ENCODE peak calls at places on chromosomes 4 and X, in six cellular contexts. M, W, U, Y, N and O are unnamed samples.

GRCh38 chr4:165761968-165762367 is 111.1 kb upstream of the TLL1 start:
- DNase-seq in M (no peak), Y (no peak), U (no peak), N (no peak), W (no peak), O (no peak)

GRCh38 chr4:66275381-66276060 is 605.2 kb upstream of the EPHA5 start:
- DNase-seq in M (no peak), W (no peak), U (no peak), N (no peak), Y (no peak), O (no peak)

GRCh38 chr4:2947926-2948325 is 15.3 kb downstream of the NOP14 start:
- DNase-seq in M (no peak), U (no peak), W (no peak), N (no peak), Y (no peak), O (no peak)

GRCh38 chr4:36308150-36308549 is 26.7 kb downstream of the DTHD1 start:
- DNase-seq in M (no peak), U (no peak), N (no peak), Y (no peak), W (no peak), O (no peak)

GRCh38 chr4:125979868-125980412 is 665.2 kb downstream of the FAT4 start:
- DNase-seq in Y (no peak), U (no peak), M (peak; percentile 6), N (no peak), W (no peak), O (no peak)

GRCh38 chr4:94457692-94458106 is 6.0 kb downstream of the PDLIM5 start:
- DNase-seq in M (no peak), Y (no peak), N (no peak), W (peak; percentile 43), U (no peak), O (no peak)

GRCh38 chr4:172997217-172997609 is 171.4 kb upstream of the GALNT7 start:
- DNase-seq in W (no peak), M (no peak), U (no peak), Y (no peak), N (no peak), O (no peak)

GRCh38 chr4:25439913-25440477 is 62.9 kb downstream of the ANAPC4 start:
- DNase-seq in Y (peak; percentile 58), U (peak; percentile 43), W (peak; percentile 92), M (peak; percentile 78), N (peak; percentile 64), O (peak; percentile 45)

GRCh38 chr4:184385705-184386141 is 88.6 kb downstream of the IRF2 start:
- DNase-seq in Y (no peak), W (peak; percentile 42), N (peak; percentile 19), U (peak; percentile 92), M (no peak), O (no peak)

GRCh38 chr4:121711263-121712000 is 14.7 kb upstream of the ANXA5 start:
- DNase-seq in N (peak; percentile 10), Y (peak; percentile 74), W (peak; percentile 93), U (peak; percentile 70), M (peak; percentile 91), O (peak; percentile 77)

GRCh38 chr4:178814908-178815307 is 1372.7 kb upstream of the AGA start:
- DNase-seq in W (no peak), Y (peak; percentile 43), N (no peak), M (no peak), U (no peak), O (no peak)

GRCh38 chr4:141913928-141914327 is 277.5 kb downstream of the IL15 start:
- DNase-seq in M (peak; percentile 26), U (no peak), N (no peak), Y (no peak), W (no peak), O (no peak)

GRCh38 chr4:118224239-118224829 is 128.5 kb downstream of the PRSS12 start:
- DNase-seq in N (peak; percentile 3), Y (peak; percentile 52), W (peak; percentile 84), M (peak; percentile 49), U (peak; percentile 43), O (peak; percentile 67)

GRCh38 chr4:48223633-48224295 is 45.9 kb downstream of the TEC start:
- DNase-seq in Y (peak; percentile 2), M (no peak), U (no peak), N (no peak), W (no peak), O (peak; percentile 39)

GRCh38 chr4:81913427-81913878 is 441.7 kb upstream of the RASGEF1B start:
- DNase-seq in N (peak; percentile 56), M (peak; percentile 80), W (peak; percentile 94), U (peak; percentile 48), Y (peak; percentile 54), O (peak; percentile 49)

DNA sequence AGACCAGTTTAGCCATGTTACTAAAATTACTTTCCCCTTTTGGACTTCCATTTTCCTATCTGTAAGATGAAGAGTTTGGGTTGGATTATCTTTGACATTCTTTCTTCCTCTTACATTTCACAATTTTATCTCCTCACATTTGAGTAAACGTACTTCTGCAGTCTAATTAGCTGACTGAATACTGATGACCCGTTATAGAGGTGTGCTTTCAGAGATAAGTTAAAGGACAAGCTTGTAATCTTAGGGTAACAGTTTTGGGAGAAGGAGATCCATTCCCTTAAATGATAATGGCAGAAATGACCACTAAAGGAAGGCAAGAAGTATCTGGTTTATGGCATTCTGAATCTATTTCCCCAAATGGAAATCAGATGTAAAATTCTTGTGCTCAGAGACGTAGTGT is 222.6 kb upstream of the FTHL17 start:
- DNase-seq in Y (no peak), U (no peak), W (no peak), M (peak; percentile 12), N (no peak), O (no peak)
- TF ChIP-seq REST in Y (no peak), U (no peak), W (no peak), M (no peak), N (no peak), O (no peak)

GRCh38 chrX:19846995-19847790 is 40.2 kb downstream of the SH3KBP1 start:
- DNase-seq in M (peak; percentile 57), U (no peak), N (peak; percentile 80), W (peak; percentile 30), Y (peak; percentile 39), O (no peak)
- TF ChIP-seq REST in M (no peak), U (no peak), N (no peak), W (no peak), Y (no peak), O (no peak)

DNA sequence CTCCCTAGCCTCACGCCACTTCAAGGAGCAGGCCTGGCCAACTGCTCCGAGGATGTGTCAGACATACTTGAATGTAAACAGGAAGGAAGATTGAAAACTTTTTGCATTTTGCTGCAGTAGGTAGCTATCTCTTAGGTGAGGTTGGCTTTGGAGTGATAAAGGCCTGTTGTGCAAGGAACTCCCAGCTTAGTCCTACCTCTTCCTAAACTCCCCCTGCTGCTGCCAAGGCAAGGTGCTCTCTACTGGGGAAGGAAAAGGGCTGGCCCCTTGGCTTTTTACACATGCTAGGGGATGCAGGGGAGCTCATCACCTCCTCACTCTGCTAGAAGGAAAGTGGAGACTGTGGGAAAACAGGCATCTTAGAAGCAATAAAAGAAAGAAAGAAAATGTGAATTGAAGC is 10.7 kb upstream of the BRS3 start:
- DNase-seq in M (no peak), W (no peak), Y (no peak), U (no peak), N (no peak), O (no peak)
- TF ChIP-seq REST in M (no peak), W (no peak), Y (no peak), U (no peak), N (no peak), O (no peak)

DNA sequence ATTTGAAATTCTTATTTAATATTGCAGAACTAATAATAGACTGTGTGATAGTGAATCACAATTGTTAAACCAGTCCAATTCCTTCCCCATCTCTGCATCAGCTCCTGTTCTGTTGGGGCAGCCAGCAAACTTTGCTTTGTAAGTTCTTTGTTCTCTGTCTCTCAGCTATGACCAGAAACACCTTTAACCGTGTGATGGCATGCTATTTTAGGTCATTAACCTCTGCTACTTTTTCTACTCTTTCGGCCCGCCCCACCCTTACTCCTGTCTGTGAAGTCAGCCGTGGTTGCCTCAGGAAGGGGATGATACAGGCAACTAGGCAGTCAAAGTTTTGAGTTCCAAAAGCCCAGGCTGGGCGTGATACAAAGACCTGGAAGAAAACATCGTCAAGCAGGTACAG is 51.3 kb upstream of the EGFL6 start:
- DNase-seq in M (no peak), W (no peak), U (no peak), N (no peak), Y (no peak), O (no peak)
- TF ChIP-seq REST in M (no peak), W (no peak), U (no peak), N (no peak), Y (no peak), O (no peak)

GRCh38 chrX:106415276-106415895 is 196.4 kb upstream of the RADX start:
- DNase-seq in W (peak; percentile 48), N (peak; percentile 2), M (peak; percentile 6), U (peak; percentile 5), Y (peak; percentile 22), O (peak; percentile 8)
- TF ChIP-seq REST in W (no peak), N (no peak), M (no peak), U (no peak), Y (no peak), O (no peak)

GRCh38 chrX:154082396-154083133 is 15.0 kb downstream of the MECP2 start:
- DNase-seq in W (no peak), Y (peak; percentile 30), U (no peak), M (peak; percentile 35), N (no peak), O (no peak)
- TF ChIP-seq REST in W (no peak), Y (no peak), U (no peak), M (no peak), N (no peak), O (no peak)

GRCh38 chrX:118595501-118596042 is 100.0 kb downstream of the DOCK11 start:
- DNase-seq in U (no peak), N (no peak), M (no peak), W (no peak), Y (no peak), O (no peak)
- TF ChIP-seq REST in U (no peak), N (no peak), M (no peak), W (no peak), Y (no peak), O (no peak)

GRCh38 chrX:19611636-19612376 is 96.5 kb upstream of the MAP3K15 start:
- DNase-seq in M (no peak), U (no peak), W (no peak), N (no peak), Y (no peak), O (no peak)

GRCh38 chrX:19617550-19617949 is 102.2 kb upstream of the MAP3K15 start:
- DNase-seq in U (no peak), W (no peak), N (no peak), Y (no peak), M (no peak), O (no peak)

GRCh38 chrX:19613645-19614323 is 98.5 kb upstream of the MAP3K15 start:
- DNase-seq in M (no peak), W (no peak), Y (no peak), U (no peak), N (no peak), O (no peak)

GRCh38 chrX:19616016-19616415 is 100.7 kb upstream of the MAP3K15 start:
- DNase-seq in W (no peak), M (no peak), U (no peak), Y (no peak), N (no peak), O (no peak)

DNA sequence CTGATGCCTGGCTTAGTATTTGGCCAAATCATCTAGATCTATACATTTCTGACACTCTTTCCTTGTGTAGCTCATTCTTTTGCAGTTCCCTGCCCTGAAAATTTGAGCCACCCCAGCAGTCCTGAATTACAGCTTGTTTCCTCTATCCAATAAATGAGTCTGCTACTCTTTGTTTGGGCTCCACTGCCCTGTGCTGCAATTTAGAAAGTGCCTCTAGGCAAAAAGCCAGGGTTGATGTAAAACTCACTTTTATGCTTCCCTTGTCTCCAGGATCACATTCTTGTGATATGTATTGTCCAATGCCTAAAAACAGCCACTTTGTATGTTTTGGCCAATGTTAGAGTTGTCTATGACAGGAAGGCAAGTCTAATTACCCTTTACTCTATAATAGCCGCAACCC is 101.7 kb upstream of the MAP3K15 start:
- DNase-seq in Y (no peak), N (no peak), W (no peak), M (no peak), U (no peak), O (no peak)
- TF ChIP-seq REST in Y (no peak), N (no peak), W (no peak), M (no peak), U (no peak), O (no peak)